ENCODE peak calls at places on chromosomes 4 and X, in nine cellular contexts. U is CD4-positive, CD25-positive, alpha-beta regulatory T cell; D is psoas muscle; F is keratinocyte; H is aorta; N is heart right ventricle; Q is hepatocyte; C is CD4-positive, alpha-beta memory T cell; O is small intestine. W is an unnamed sample. For H3K4me1, the result is how much of the 10 kb centered on the place peaks cover.

GRCh38 chrX:118226060-118226428 is 109.4 kb upstream of the KLHL13 start:
- DNase-seq in U (peak), D (no peak), F (no peak), H (no peak), N (no peak), Q (peak), C (no peak), O (peak), W (peak)

GRCh38 chrX:134174859-134175258 is 62.1 kb upstream of the CCDC160 start:
- DNase-seq in U (no peak), D (no peak), F (no peak), H (no peak), N (no peak), Q (no peak), C (no peak), O (no peak), W (no peak)

GRCh38 chr4:94207469-94208224 is at the start of gene SMARCAD1:
- DNase-seq in U (peak), D (peak), F (peak), H (peak), N (peak), Q (peak), C (peak), O (peak), W (peak)

GRCh38 chrX:54495814-54496516 is at the start of gene FGD1:
- DNase-seq in U (peak), D (peak), F (no peak), H (peak), N (peak), Q (peak), C (peak), O (peak), W (peak)

GRCh38 chr4:184475096-184475461 is 729 bp upstream of the IRF2 start:
- DNase-seq in U (peak), D (peak), F (no peak), H (peak), N (peak), Q (peak), C (no peak), O (peak), W (peak)

GRCh38 chr4:186738421-186738820 is 14.8 kb upstream of the FAT1 start:
- DNase-seq in U (no peak), D (no peak), F (no peak), H (no peak), N (no peak), Q (no peak), C (no peak), O (no peak), W (no peak)

GRCh38 chr4:88938138-88938537 is 118.8 kb downstream of the FAM13A start:
- DNase-seq in U (no peak), D (no peak), F (peak), H (no peak), N (no peak), Q (peak), C (no peak), O (no peak), W (peak)

GRCh38 chr4:86274642-86275041 is 85.2 kb downstream of the MAPK10 start:
- DNase-seq in U (no peak), D (no peak), F (no peak), H (no peak), N (no peak), Q (no peak), C (no peak), O (no peak), W (no peak)

GRCh38 chr4:87042986-87043820 is 108.4 kb downstream of the AFF1 start:
- DNase-seq in U (no peak), D (no peak), F (no peak), H (no peak), N (no peak), Q (no peak), C (no peak), O (no peak), W (no peak)

GRCh38 chr4:147590249-147590920 is 26.8 kb upstream of the TMEM184C start:
- DNase-seq in U (peak), D (peak), F (no peak), H (peak), N (peak), Q (peak), C (peak), O (peak), W (peak)

GRCh38 chrX:45709381-45709780 is 508.7 kb upstream of the DIPK2B start:
- DNase-seq in U (no peak), D (no peak), F (peak), H (no peak), N (no peak), Q (no peak), C (no peak), O (no peak), W (no peak)

GRCh38 chr4:2941138-2942036 is 21.8 kb downstream of the NOP14 start:
- DNase-seq in U (no peak), D (no peak), F (no peak), H (peak), N (no peak), Q (peak), C (no peak), O (no peak), W (no peak)

GRCh38 chr4:99763635-99764101 is 53.0 kb upstream of the DAPP1 start:
- DNase-seq in U (peak), D (no peak), F (peak), H (no peak), N (no peak), Q (peak), C (no peak), O (no peak), W (peak)

GRCh38 chr4:108045687-108046024 is 56.0 kb downstream of the HADH start:
- DNase-seq in U (no peak), D (peak), F (no peak), H (peak), N (peak), Q (peak), C (no peak), O (no peak), W (peak)

GRCh38 chr4:188826393-188826792 is 687.2 kb downstream of the TRIML1 start:
- DNase-seq in U (no peak), D (no peak), F (no peak), H (no peak), N (no peak), Q (no peak), C (no peak), O (no peak), W (no peak)

GRCh38 chr4:110514889-110515479 is 39.0 kb downstream of the ENPEP start:
- DNase-seq in U (peak), D (no peak), F (no peak), H (no peak), N (no peak), Q (peak), C (peak), O (peak), W (peak)

GRCh38 chr4:145280541-145280940 is 100.2 kb upstream of the OTUD4 start:
- DNase-seq in U (no peak), D (no peak), F (no peak), H (no peak), N (no peak), Q (no peak), C (no peak), O (no peak), W (peak)

GRCh38 chrX:24547961-24548360 is 82.9 kb downstream of the PDK3 start:
- DNase-seq in U (no peak), D (no peak), F (no peak), H (no peak), N (no peak), Q (no peak), C (no peak), O (no peak), W (no peak)

GRCh38 chr4:4633431-4633830 is 91.6 kb upstream of the STX18 start:
- DNase-seq in U (no peak), D (no peak), F (no peak), H (no peak), N (no peak), Q (no peak), C (no peak), O (no peak), W (no peak)

GRCh38 chr4:139528377-139529005 is 27.5 kb downstream of the SETD7 start:
- DNase-seq in U (no peak), D (peak), F (no peak), H (no peak), N (peak), Q (peak), C (no peak), O (peak), W (no peak)

GRCh38 chr4:47839259-47839658 is 1.4 kb upstream of the CORIN start:
- DNase-seq in U (peak), D (no peak), F (no peak), H (no peak), N (no peak), Q (peak), C (peak), O (peak), W (peak)

GRCh38 chr4:7526491-7526890 is 91.8 kb upstream of the PSAPL1 start:
- DNase-seq in U (no peak), D (no peak), F (no peak), H (no peak), N (no peak), Q (no peak), C (no peak), O (no peak), W (no peak)

GRCh38 chr4:75823812-75824211 is 78.4 kb downstream of the PPEF2 start:
- DNase-seq in U (no peak), D (no peak), F (no peak), H (no peak), N (no peak), Q (no peak), C (no peak), O (no peak), W (no peak)

GRCh38 chr4:165345663-165346417 is 18.4 kb downstream of the MSMO1 start:
- DNase-seq in U (no peak), D (no peak), F (no peak), H (no peak), N (no peak), Q (no peak), C (no peak), O (no peak), W (peak)

GRCh38 chrX:40895246-40895645 is 159.9 kb upstream of the MED14 start:
- DNase-seq in U (no peak), D (no peak), F (no peak), H (no peak), N (no peak), Q (no peak), C (no peak), O (no peak), W (no peak)

GRCh38 chr4:104294811-104295210 is 199.9 kb downstream of the CXXC4 start:
- DNase-seq in U (no peak), D (no peak), F (no peak), H (no peak), N (no peak), Q (no peak), C (no peak), O (no peak), W (no peak)

GRCh38 chr4:136400829-136401228 is 1131.5 kb downstream of the PCDH18 start:
- DNase-seq in U (no peak), D (no peak), F (no peak), H (no peak), N (no peak), Q (no peak), C (no peak), O (no peak), W (no peak)

GRCh38 chr4:61541474-61541873 is 341.3 kb downstream of the ADGRL3 start:
- DNase-seq in U (no peak), D (no peak), F (no peak), H (no peak), N (no peak), Q (peak), C (no peak), O (no peak), W (no peak)

GRCh38 chr4:186844059-186844681 is 120.5 kb upstream of the FAT1 start:
- DNase-seq in U (no peak), D (peak), F (no peak), H (no peak), N (peak), Q (peak), C (no peak), O (peak), W (no peak)

GRCh38 chrX:100584636-100585035 is at the start of gene TNMD:
- DNase-seq in U (no peak), D (no peak), F (no peak), H (no peak), N (no peak), Q (no peak), C (no peak), O (no peak), W (no peak)
- H3K27ac ChIP-seq in U (no peak), D (no peak), F (no peak), H (no peak), N (no peak), Q (no peak), C (no peak), O (no peak), W (no peak)

DNA sequence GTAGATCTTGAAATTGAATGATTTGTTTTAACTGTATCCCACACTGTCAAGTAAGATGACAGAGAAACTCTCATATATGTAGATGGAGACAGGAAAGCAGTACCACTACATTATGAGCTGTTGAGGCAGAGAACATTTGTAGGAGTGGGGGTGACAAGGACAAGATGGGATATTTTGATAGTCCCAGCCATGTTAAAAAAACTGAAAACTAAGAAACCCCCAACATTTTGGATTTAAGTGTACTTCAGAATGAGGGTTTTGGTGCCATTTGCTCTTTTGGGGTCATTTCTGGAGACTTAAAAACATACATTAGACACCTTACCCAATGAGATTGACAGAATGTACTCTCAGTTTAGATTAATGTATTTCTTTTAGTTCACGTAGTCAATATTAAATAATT is 149.9 kb upstream of the SLC4A4 start:
- DNase-seq in U (no peak), D (no peak), F (no peak), H (no peak), N (no peak), Q (no peak), C (no peak), O (no peak), W (no peak)
- H3K4me3 ChIP-seq in U (no peak), D (peak), F (no peak), H (no peak), N (no peak), Q (peak), C (no peak), O (no peak), W (no peak)

GRCh38 chrX:107711521-107712041 is 64.0 kb downstream of the TSC22D3 start:
- DNase-seq in U (no peak), D (no peak), F (no peak), H (peak), N (no peak), Q (no peak), C (no peak), O (no peak), W (no peak)

GRCh38 chrX:107712231-107713204 is 63.1 kb downstream of the TSC22D3 start:
- DNase-seq in U (no peak), D (peak), F (no peak), H (no peak), N (no peak), Q (peak), C (peak), O (no peak), W (peak)

GRCh38 chrX:107715331-107716044 is 60.1 kb downstream of the TSC22D3 start:
- DNase-seq in U (peak), D (peak), F (no peak), H (no peak), N (no peak), Q (no peak), C (peak), O (peak), W (no peak)

GRCh38 chrX:107714196-107714811 is 61.3 kb downstream of the TSC22D3 start:
- DNase-seq in U (no peak), D (peak), F (no peak), H (peak), N (no peak), Q (no peak), C (peak), O (no peak), W (no peak)

GRCh38 chrX:107713205-107714195 is 62.1 kb downstream of the TSC22D3 start:
- DNase-seq in U (no peak), D (peak), F (no peak), H (no peak), N (no peak), Q (no peak), C (peak), O (no peak), W (peak)
- H3K4me1 ChIP-seq in U (half or more), D (under half), F (half or more), H (under half), N (half or more), Q (half or more), C (half or more), O (under half), W (under half)

GRCh38 chrX:70009049-70009448 is 40.7 kb downstream of the AWAT2 start:
- DNase-seq in U (no peak), D (no peak), F (no peak), H (no peak), N (no peak), Q (no peak), C (no peak), O (no peak), W (no peak)
- H3K27ac ChIP-seq in U (no peak), D (no peak), F (no peak), H (no peak), N (no peak), Q (no peak), C (no peak), O (no peak), W (no peak)

GRCh38 chrX:143081231-143081630 is 55.5 kb downstream of the SPANXN4 start:
- DNase-seq in U (no peak), D (no peak), F (no peak), H (no peak), N (no peak), Q (no peak), C (no peak), O (no peak), W (no peak)

GRCh38 chrX:143082537-143082936 is 56.8 kb downstream of the SPANXN4 start:
- DNase-seq in U (no peak), D (no peak), F (no peak), H (no peak), N (no peak), Q (no peak), C (no peak), O (no peak), W (no peak)
- H3K4me3 ChIP-seq in U (no peak), D (no peak), F (no peak), H (no peak), N (no peak), Q (no peak), C (no peak), O (no peak), W (no peak)

GRCh38 chr4:34112573-34112972 is 2131.7 kb downstream of the ARAP2 start:
- DNase-seq in U (no peak), D (no peak), F (no peak), H (no peak), N (no peak), Q (no peak), C (no peak), O (no peak), W (no peak)
- H3K4me1 ChIP-seq in U (under half), D (under half), F (under half), H (under half), N (under half), Q (under half), C (under half), O (under half), W (under half)